ENCODE peak calls at places on chromosomes 2 and 18, in seven cellular contexts. One of them, this sample, is unnamed.
A peak's percentile ranks its signal among the peaks of the same experiment; 100 is the strongest.

GRCh38 chr2:17878222-17879136 is at the start of gene KCNS3:
- DNase-seq in AG08396: peak; percentile 93
- DNase-seq in ascending aorta: no peak
- DNase-seq in mesothelial cell of epicardium: peak; percentile 45
- DNase-seq in transverse colon: peak; percentile 61
- DNase-seq in stromal cell of bone marrow: peak; percentile 13
- DNase-seq in right cardiac atrium: peak; percentile 76
- DNase-seq in this sample: no peak

GRCh38 chr2:40935349-40935748 is 483.5 kb upstream of the SLC8A1 start:
- DNase-seq in stromal cell of bone marrow: no peak
- DNase-seq in AG08396: no peak
- DNase-seq in right cardiac atrium: no peak
- DNase-seq in transverse colon: no peak
- DNase-seq in mesothelial cell of epicardium: no peak
- DNase-seq in ascending aorta: no peak
- DNase-seq in this sample: no peak

GRCh38 chr18:24490545-24490944 is 30.1 kb downstream of the HRH4 start:
- DNase-seq in mesothelial cell of epicardium: no peak
- DNase-seq in ascending aorta: no peak
- DNase-seq in stromal cell of bone marrow: no peak
- DNase-seq in AG08396: peak; percentile 50
- DNase-seq in right cardiac atrium: no peak
- DNase-seq in transverse colon: no peak
- DNase-seq in this sample: no peak

GRCh38 chr18:9900699-9901098 is 13.1 kb upstream of the VAPA start:
- DNase-seq in right cardiac atrium: no peak
- DNase-seq in AG08396: no peak
- DNase-seq in transverse colon: no peak
- DNase-seq in ascending aorta: no peak
- DNase-seq in mesothelial cell of epicardium: no peak
- DNase-seq in stromal cell of bone marrow: no peak
- DNase-seq in this sample: no peak

GRCh38 chr2:161913865-161914264 is 160.2 kb downstream of the DPP4 start:
- DNase-seq in AG08396: peak; percentile 6
- DNase-seq in transverse colon: no peak
- DNase-seq in right cardiac atrium: no peak
- DNase-seq in ascending aorta: no peak
- DNase-seq in mesothelial cell of epicardium: no peak
- DNase-seq in stromal cell of bone marrow: peak; percentile 13
- DNase-seq in this sample: no peak

GRCh38 chr2:163778045-163778753 is 42.4 kb upstream of the FIGN start:
- DNase-seq in transverse colon: no peak
- DNase-seq in ascending aorta: no peak
- DNase-seq in stromal cell of bone marrow: peak; percentile 71
- DNase-seq in AG08396: peak; percentile 6
- DNase-seq in right cardiac atrium: no peak
- DNase-seq in mesothelial cell of epicardium: no peak
- DNase-seq in this sample: no peak

GRCh38 chr2:234880551-234881211 is 71.1 kb upstream of the SH3BP4 start:
- DNase-seq in AG08396: peak; percentile 47
- DNase-seq in transverse colon: no peak
- DNase-seq in ascending aorta: no peak
- DNase-seq in mesothelial cell of epicardium: peak; percentile 16
- DNase-seq in stromal cell of bone marrow: peak; percentile 21
- DNase-seq in right cardiac atrium: no peak
- DNase-seq in this sample: no peak

GRCh38 chr2:234690569-234691225 is 193.8 kb upstream of the ARL4C start:
- DNase-seq in ascending aorta: no peak
- DNase-seq in transverse colon: no peak
- DNase-seq in right cardiac atrium: no peak
- DNase-seq in stromal cell of bone marrow: peak; percentile 73
- DNase-seq in AG08396: no peak
- DNase-seq in mesothelial cell of epicardium: no peak
- DNase-seq in this sample: no peak

GRCh38 chr2:27080140-27080469 is 1.7 kb downstream of the EMILIN1 start:
- DNase-seq in transverse colon: no peak
- DNase-seq in AG08396: peak; percentile 33
- DNase-seq in ascending aorta: no peak
- DNase-seq in mesothelial cell of epicardium: no peak
- DNase-seq in stromal cell of bone marrow: no peak
- DNase-seq in right cardiac atrium: no peak
- DNase-seq in this sample: no peak

GRCh38 chr2:204024503-204024902 is 87.9 kb downstream of the ICOS start:
- DNase-seq in stromal cell of bone marrow: peak; percentile 29
- DNase-seq in mesothelial cell of epicardium: no peak
- DNase-seq in transverse colon: peak; percentile 16
- DNase-seq in ascending aorta: no peak
- DNase-seq in right cardiac atrium: no peak
- DNase-seq in AG08396: peak; percentile 15
- DNase-seq in this sample: no peak

GRCh38 chr18:14908541-14908940 is 160.6 kb downstream of the ANKRD30B start:
- DNase-seq in ascending aorta: no peak
- DNase-seq in stromal cell of bone marrow: no peak
- DNase-seq in AG08396: no peak
- DNase-seq in mesothelial cell of epicardium: no peak
- DNase-seq in right cardiac atrium: no peak
- DNase-seq in transverse colon: no peak
- DNase-seq in this sample: no peak

GRCh38 chr2:101299601-101300000 is 8.9 kb downstream of the RNF149 start:
- DNase-seq in mesothelial cell of epicardium: no peak
- DNase-seq in AG08396: no peak
- DNase-seq in right cardiac atrium: no peak
- DNase-seq in transverse colon: no peak
- DNase-seq in ascending aorta: no peak
- DNase-seq in stromal cell of bone marrow: no peak
- DNase-seq in this sample: no peak

GRCh38 chr2:231348173-231348572 is 47.3 kb upstream of the B3GNT7 start:
- DNase-seq in transverse colon: no peak
- DNase-seq in mesothelial cell of epicardium: no peak
- DNase-seq in AG08396: no peak
- DNase-seq in stromal cell of bone marrow: no peak
- DNase-seq in right cardiac atrium: no peak
- DNase-seq in ascending aorta: no peak
- DNase-seq in this sample: no peak

GRCh38 chr2:26327291-26328272 is 18.4 kb upstream of the SELENOI start:
- DNase-seq in ascending aorta: no peak
- DNase-seq in mesothelial cell of epicardium: no peak
- DNase-seq in AG08396: no peak
- DNase-seq in right cardiac atrium: no peak
- DNase-seq in transverse colon: no peak
- DNase-seq in stromal cell of bone marrow: no peak
- DNase-seq in this sample: no peak

GRCh38 chr2:109545828-109546713 is 67.7 kb downstream of the SEPTIN10 start:
- DNase-seq in transverse colon: peak; percentile 63
- DNase-seq in stromal cell of bone marrow: peak; percentile 26
- DNase-seq in right cardiac atrium: peak; percentile 83
- DNase-seq in AG08396: peak; percentile 63
- DNase-seq in mesothelial cell of epicardium: peak; percentile 80
- DNase-seq in ascending aorta: no peak
- DNase-seq in this sample: no peak

GRCh38 chr18:47215554-47216138 is 35.8 kb downstream of the SKOR2 start:
- DNase-seq in AG08396: peak; percentile 37
- DNase-seq in mesothelial cell of epicardium: no peak
- DNase-seq in stromal cell of bone marrow: peak; percentile 33
- DNase-seq in right cardiac atrium: no peak
- DNase-seq in transverse colon: no peak
- DNase-seq in ascending aorta: no peak
- DNase-seq in this sample: no peak

GRCh38 chr2:86821842-86822241 is 31.1 kb upstream of the CD8A start:
- DNase-seq in stromal cell of bone marrow: no peak
- DNase-seq in ascending aorta: no peak
- DNase-seq in transverse colon: no peak
- DNase-seq in right cardiac atrium: no peak
- DNase-seq in AG08396: no peak
- DNase-seq in mesothelial cell of epicardium: no peak
- DNase-seq in this sample: no peak

GRCh38 chr2:9847140-9847539 is 3.9 kb downstream of the TAF1B start:
- DNase-seq in mesothelial cell of epicardium: no peak
- DNase-seq in AG08396: no peak
- DNase-seq in right cardiac atrium: no peak
- DNase-seq in transverse colon: no peak
- DNase-seq in ascending aorta: no peak
- DNase-seq in stromal cell of bone marrow: no peak
- DNase-seq in this sample: no peak

GRCh38 chr2:10810175-10811161 is 2.1 kb downstream of the PDIA6 start:
- DNase-seq in right cardiac atrium: no peak
- DNase-seq in ascending aorta: no peak
- DNase-seq in transverse colon: no peak
- DNase-seq in AG08396: peak; percentile 38
- DNase-seq in mesothelial cell of epicardium: no peak
- DNase-seq in stromal cell of bone marrow: no peak
- DNase-seq in this sample: no peak

GRCh38 chr2:199315299-199316179 is 142.2 kb downstream of the SATB2 start:
- DNase-seq in mesothelial cell of epicardium: no peak
- DNase-seq in transverse colon: no peak
- DNase-seq in ascending aorta: no peak
- DNase-seq in right cardiac atrium: no peak
- DNase-seq in AG08396: no peak
- DNase-seq in stromal cell of bone marrow: no peak
- DNase-seq in this sample: no peak

GRCh38 chr2:60485055-60485454 is 68.4 kb downstream of the BCL11A start:
- DNase-seq in mesothelial cell of epicardium: no peak
- DNase-seq in transverse colon: no peak
- DNase-seq in right cardiac atrium: no peak
- DNase-seq in ascending aorta: no peak
- DNase-seq in stromal cell of bone marrow: no peak
- DNase-seq in AG08396: no peak
- DNase-seq in this sample: no peak

GRCh38 chr2:64753384-64753783 is 99.7 kb upstream of the SERTAD2 start:
- DNase-seq in transverse colon: no peak
- DNase-seq in stromal cell of bone marrow: no peak
- DNase-seq in ascending aorta: no peak
- DNase-seq in right cardiac atrium: no peak
- DNase-seq in mesothelial cell of epicardium: no peak
- DNase-seq in AG08396: no peak
- DNase-seq in this sample: no peak

GRCh38 chr2:111617804-111618576 is 266.0 kb downstream of the ANAPC1 start:
- DNase-seq in AG08396: no peak
- DNase-seq in stromal cell of bone marrow: peak; percentile 86
- DNase-seq in ascending aorta: no peak
- DNase-seq in transverse colon: no peak
- DNase-seq in mesothelial cell of epicardium: no peak
- DNase-seq in right cardiac atrium: peak; percentile 93
- DNase-seq in this sample: no peak

GRCh38 chr2:175205523-175205922 is 24.0 kb upstream of the ATP5MC3 start:
- DNase-seq in right cardiac atrium: no peak
- DNase-seq in ascending aorta: no peak
- DNase-seq in mesothelial cell of epicardium: no peak
- DNase-seq in transverse colon: no peak
- DNase-seq in stromal cell of bone marrow: peak; percentile 9
- DNase-seq in AG08396: peak; percentile 6
- DNase-seq in this sample: no peak

GRCh38 chr18:48022531-48023330 is 92.3 kb upstream of the SMAD2 start:
- DNase-seq in transverse colon: no peak
- DNase-seq in AG08396: peak; percentile 70
- DNase-seq in right cardiac atrium: peak; percentile 48
- DNase-seq in mesothelial cell of epicardium: no peak
- DNase-seq in ascending aorta: no peak
- DNase-seq in stromal cell of bone marrow: no peak
- DNase-seq in this sample: no peak

GRCh38 chr2:223856021-223856420 is 18.6 kb upstream of the AP1S3 start:
- DNase-seq in mesothelial cell of epicardium: no peak
- DNase-seq in right cardiac atrium: no peak
- DNase-seq in AG08396: no peak
- DNase-seq in stromal cell of bone marrow: no peak
- DNase-seq in ascending aorta: no peak
- DNase-seq in transverse colon: no peak
- DNase-seq in this sample: no peak

GRCh38 chr2:128260239-128261138 is 58.2 kb downstream of the HS6ST1 start:
- DNase-seq in mesothelial cell of epicardium: peak; percentile 54
- DNase-seq in stromal cell of bone marrow: peak; percentile 76
- DNase-seq in transverse colon: no peak
- DNase-seq in AG08396: peak; percentile 59
- DNase-seq in right cardiac atrium: peak; percentile 85
- DNase-seq in ascending aorta: peak; percentile 41
- DNase-seq in this sample: peak; percentile 49

GRCh38 chr18:58205087-58205779 is 161.2 kb downstream of the NEDD4L start:
- DNase-seq in right cardiac atrium: no peak
- DNase-seq in AG08396: peak; percentile 76
- DNase-seq in transverse colon: no peak
- DNase-seq in ascending aorta: no peak
- DNase-seq in mesothelial cell of epicardium: no peak
- DNase-seq in stromal cell of bone marrow: no peak
- DNase-seq in this sample: no peak

GRCh38 chr18:31760695-31761094 is at the start of gene SLC25A52:
- DNase-seq in AG08396: no peak
- DNase-seq in transverse colon: no peak
- DNase-seq in ascending aorta: no peak
- DNase-seq in mesothelial cell of epicardium: no peak
- DNase-seq in right cardiac atrium: peak; percentile 47
- DNase-seq in stromal cell of bone marrow: no peak
- DNase-seq in this sample: no peak

GRCh38 chr2:235672720-235673119 is 178.9 kb downstream of the AGAP1 start:
- DNase-seq in transverse colon: no peak
- DNase-seq in ascending aorta: no peak
- DNase-seq in mesothelial cell of epicardium: no peak
- DNase-seq in right cardiac atrium: no peak
- DNase-seq in AG08396: peak; percentile 27
- DNase-seq in stromal cell of bone marrow: no peak
- DNase-seq in this sample: no peak

GRCh38 chr2:150389487-150389886 is 98.0 kb downstream of the RND3 start:
- DNase-seq in right cardiac atrium: no peak
- DNase-seq in stromal cell of bone marrow: no peak
- DNase-seq in AG08396: peak; percentile 12
- DNase-seq in mesothelial cell of epicardium: no peak
- DNase-seq in ascending aorta: no peak
- DNase-seq in transverse colon: no peak
- DNase-seq in this sample: no peak

GRCh38 chr2:47265158-47265557 is 110.0 kb upstream of the STPG4 start:
- DNase-seq in right cardiac atrium: no peak
- DNase-seq in transverse colon: no peak
- DNase-seq in stromal cell of bone marrow: no peak
- DNase-seq in ascending aorta: no peak
- DNase-seq in mesothelial cell of epicardium: no peak
- DNase-seq in AG08396: no peak
- DNase-seq in this sample: no peak

This sample was measured in GOT3.